ENCODE peak calls at places on chromosomes 4 and X, in five cellular contexts. C is colonic mucosa, Q is sigmoid colon, J is cardiac muscle cell, P is tibial nerve. L is an unnamed sample.

GRCh38 chr4:18935956-18936355 is 914.4 kb upstream of the LCORL start:
- DNase-seq in C (no peak), Q (no peak), J (peak; percentile 6), P (no peak), L (no peak)

GRCh38 chrX:101206471-101206870 is 13.1 kb upstream of the DRP2 start:
- DNase-seq in C (no peak), Q (no peak), J (peak; percentile 27), P (no peak), L (peak; percentile 3)

GRCh38 chr4:145496292-145496691 is 14.6 kb downstream of the SMAD1 start:
- DNase-seq in C (no peak), Q (no peak), J (no peak), P (no peak), L (no peak)

GRCh38 chr4:6141554-6141953 is 58.8 kb downstream of the JAKMIP1 start:
- DNase-seq in C (no peak), Q (peak; percentile 48), J (no peak), P (no peak), L (no peak)

GRCh38 chrX:39816871-39817731 is 280.7 kb downstream of the BCOR start:
- DNase-seq in C (no peak), Q (no peak), J (no peak), P (no peak), L (no peak)

GRCh38 chr4:93183589-93183988 is 645.0 kb upstream of the ATOH1 start:
- DNase-seq in C (no peak), Q (no peak), J (peak; percentile 62), P (no peak), L (peak; percentile 56)

GRCh38 chr4:6960628-6961027 is 51.0 kb downstream of the TBC1D14 start:
- DNase-seq in C (no peak), Q (no peak), J (no peak), P (no peak), L (no peak)

GRCh38 chr4:20318011-20318898 is 66.5 kb downstream of the SLIT2 start:
- DNase-seq in C (no peak), Q (no peak), J (no peak), P (no peak), L (no peak)

GRCh38 chr4:176755624-176756023 is 37.1 kb downstream of the VEGFC start:
- DNase-seq in C (no peak), Q (no peak), J (no peak), P (no peak), L (no peak)

GRCh38 chr4:102247041-102247440 is 98.2 kb downstream of the SLC39A8 start:
- DNase-seq in C (no peak), Q (no peak), J (no peak), P (no peak), L (no peak)

GRCh38 chr4:186500721-186501304 is 54.6 kb downstream of the MTNR1A start:
- DNase-seq in C (peak; percentile 25), Q (no peak), J (no peak), P (no peak), L (no peak)

GRCh38 chrX:12690646-12691045 is 100.6 kb upstream of the PRPS2 start:
- DNase-seq in C (no peak), Q (no peak), J (no peak), P (no peak), L (no peak)

GRCh38 chr4:185238261-185238681 is 28.9 kb downstream of the SNX25 start:
- DNase-seq in C (no peak), Q (no peak), J (no peak), P (no peak), L (no peak)

GRCh38 chr4:71210831-71211230 is 128.0 kb upstream of the SLC4A4 start:
- DNase-seq in C (no peak), Q (no peak), J (no peak), P (no peak), L (no peak)

GRCh38 chrX:49915352-49916222 is 6.8 kb upstream of the CLCN5 start:
- DNase-seq in C (peak; percentile 56), Q (no peak), J (peak; percentile 62), P (peak; percentile 49), L (peak; percentile 54)

GRCh38 chr4:41865981-41866798 is 69.0 kb upstream of the TMEM33 start:
- DNase-seq in C (no peak), Q (no peak), J (no peak), P (no peak), L (no peak)

GRCh38 chrX:114675365-114675764 is 91.5 kb downstream of the HTR2C start:
- DNase-seq in C (no peak), Q (no peak), J (no peak), P (no peak), L (no peak)

GRCh38 chr4:163167333-163167626 is 590 bp upstream of the NAF1 start:
- DNase-seq in C (no peak), Q (no peak), J (no peak), P (peak; percentile 6), L (peak; percentile 12)

GRCh38 chrX:67544281-67544680 is 460 bp downstream of the AR start:
- DNase-seq in C (no peak), Q (peak; percentile 65), J (peak; percentile 40), P (no peak), L (no peak)

GRCh38 chr4:138592801-138593200 is 350.7 kb upstream of the SLC7A11 start:
- DNase-seq in C (no peak), Q (no peak), J (no peak), P (no peak), L (no peak)

GRCh38 chr4:45215976-45216542 is 489.7 kb upstream of the GNPDA2 start:
- DNase-seq in C (no peak), Q (no peak), J (no peak), P (no peak), L (no peak)

GRCh38 chr4:181432347-181432746 is 810.9 kb upstream of the TENM3 start:
- DNase-seq in C (no peak), Q (no peak), J (peak; percentile 32), P (no peak), L (no peak)

GRCh38 chr4:31674313-31674947 is 954.3 kb downstream of the PCDH7 start:
- DNase-seq in C (no peak), Q (no peak), J (peak; percentile 32), P (no peak), L (peak; percentile 22)

GRCh38 chr4:40121515-40121914 is 64.9 kb downstream of the N4BP2 start:
- DNase-seq in C (no peak), Q (no peak), J (no peak), P (peak; percentile 9), L (peak; percentile 5)

GRCh38 chr4:72951628-72952027 is 117.9 kb downstream of the COX18 start:
- DNase-seq in C (no peak), Q (no peak), J (no peak), P (no peak), L (no peak)

GRCh38 chr4:180913750-180914149 is 1329.5 kb upstream of the TENM3 start:
- DNase-seq in C (no peak), Q (no peak), J (no peak), P (no peak), L (no peak)

GRCh38 chrX:155873203-155873602 is 7.9 kb upstream of the VAMP7 start:
- DNase-seq in C (no peak), Q (no peak), J (no peak), P (no peak), L (no peak)

GRCh38 chr4:150164956-150165355 is 86.7 kb downstream of the DCLK2 start:
- DNase-seq in C (no peak), Q (no peak), J (no peak), P (no peak), L (no peak)

GRCh38 chr4:151979835-151980234 is 219.0 kb upstream of the GATB start:
- DNase-seq in C (no peak), Q (no peak), J (no peak), P (no peak), L (no peak)

GRCh38 chr4:3197366-3198105 is 51.4 kb upstream of the MSANTD1 start:
- DNase-seq in C (no peak), Q (no peak), J (no peak), P (no peak), L (no peak)
- H3K4me1 ChIP-seq in C (no peaks in the 10 kb centered on the region), Q (no peaks in the 10 kb centered on the region), J (peaks cover 8% of the 10 kb centered on the region), P (no peaks in the 10 kb centered on the region), L (no peaks in the 10 kb centered on the region)

GRCh38 chr4:2101346-2102044 is 42.4 kb downstream of the NAT8L start:
- DNase-seq in C (no peak), Q (no peak), J (no peak), P (no peak), L (no peak)

GRCh38 chr4:2103843-2104547 is 44.9 kb downstream of the NAT8L start:
- DNase-seq in C (no peak), Q (no peak), J (no peak), P (no peak), L (no peak)

GRCh38 chr4:2102045-2102883 is 43.1 kb downstream of the NAT8L start:
- DNase-seq in C (no peak), Q (no peak), J (no peak), P (no peak), L (no peak)

GRCh38 chr4:2104556-2105345 is 45.6 kb downstream of the NAT8L start:
- DNase-seq in C (no peak), Q (no peak), J (no peak), P (no peak), L (no peak)

DNA sequence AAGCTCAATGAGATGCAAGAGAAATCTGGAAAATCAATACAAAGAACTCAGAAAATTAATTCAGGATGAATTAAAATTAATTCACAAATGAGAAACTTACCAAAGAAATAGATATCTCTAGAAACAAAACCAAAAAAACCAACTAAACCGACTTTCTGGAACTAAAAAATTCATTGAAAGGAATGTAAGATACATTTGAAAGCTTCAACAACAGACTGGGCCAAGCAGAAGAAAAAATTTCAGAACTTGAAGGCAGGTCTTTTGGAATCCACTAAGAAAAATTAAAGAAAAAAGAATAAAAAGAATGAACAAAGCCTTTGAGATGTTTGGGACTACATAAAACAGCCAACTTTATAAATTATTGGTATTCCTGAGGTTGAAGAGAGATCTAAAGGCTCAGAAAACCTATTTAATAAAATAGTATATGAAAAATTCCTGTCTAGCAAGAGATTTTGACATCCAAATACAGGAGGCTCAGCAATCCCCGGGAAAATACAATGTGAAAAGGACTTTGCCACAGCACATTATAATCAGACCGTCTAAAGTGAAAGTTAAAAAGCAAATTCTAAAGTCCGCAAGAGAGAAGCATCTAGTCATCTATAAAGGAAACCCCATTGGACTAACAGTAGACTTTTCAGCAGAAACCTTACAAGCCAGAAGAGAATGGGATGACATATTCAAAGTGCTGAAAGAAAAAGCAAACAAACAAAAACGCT is 44.2 kb downstream of the NAT8L start:
- DNase-seq in C (no peak), Q (no peak), J (no peak), P (no peak), L (peak; percentile 43)
- H3K9me3 ChIP-seq in C (no peaks in the 10 kb centered on the region), Q (peaks cover 10% of the 10 kb centered on the region), J (no peaks in the 10 kb centered on the region), P (peaks cover 18% of the 10 kb centered on the region), L (peaks cover 2% of the 10 kb centered on the region)

DNA sequence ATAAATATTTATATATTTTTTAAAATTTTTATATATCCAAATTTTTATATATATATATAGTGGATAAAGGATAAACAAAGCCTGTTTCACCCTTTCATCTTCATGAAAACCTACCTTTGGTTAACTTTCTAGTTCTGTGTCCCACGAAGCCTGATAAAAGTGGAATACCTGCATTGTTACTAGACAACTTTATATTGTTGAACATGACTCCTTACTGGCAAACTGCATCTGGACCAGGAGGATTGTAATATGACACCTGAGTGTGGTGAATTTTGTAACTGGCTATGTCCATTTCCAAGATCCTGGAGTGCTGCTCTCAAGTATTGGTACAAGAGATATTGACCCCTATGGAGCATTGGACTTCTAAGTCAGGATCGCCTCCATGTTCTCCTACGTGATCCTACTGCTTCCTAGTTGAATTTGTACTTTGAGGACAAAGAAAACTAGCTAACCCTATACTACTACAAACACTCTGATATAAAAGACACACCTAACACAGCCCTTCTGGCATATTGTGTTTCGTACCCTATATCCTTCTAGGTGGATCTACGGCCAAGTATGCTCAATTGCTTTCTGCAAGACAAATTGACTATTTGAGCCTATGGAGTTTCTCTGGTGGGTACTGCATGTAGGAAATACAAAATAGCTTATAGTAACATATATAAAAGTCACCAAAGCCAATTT is 61.3 kb upstream of the PRRG1 start:
- DNase-seq in C (no peak), Q (no peak), J (no peak), P (no peak), L (no peak)
- H3K36me3 ChIP-seq in C (no peaks in the 10 kb centered on the region), Q (no peaks in the 10 kb centered on the region), J (no peaks in the 10 kb centered on the region), P (no peaks in the 10 kb centered on the region), L (no peaks in the 10 kb centered on the region)

GRCh38 chr4:8195841-8196460 is 3.1 kb upstream of the SH3TC1 start:
- DNase-seq in C (no peak), Q (no peak), J (no peak), P (no peak), L (no peak)
- H3K4me1 ChIP-seq in C (peaks cover 8% of the 10 kb centered on the region), Q (no peaks in the 10 kb centered on the region), J (no peaks in the 10 kb centered on the region), P (peaks cover 17% of the 10 kb centered on the region), L (no peaks in the 10 kb centered on the region)

L was measured in small intestine.